ENCODE peak calls at places on chromosomes 5 and 9, in five cellular contexts. Y is anterior cingulate cortex, M is AG04450, X is NCI-H1092, B is NCI-H69. H is an unnamed sample.

GRCh38 chr5:131384616-131385214 is 120.9 kb downstream of the CDC42SE2 start:
- DNase-seq in Y (no peak), M (no peak), X (no peak), B (no peak), H (no peak)

GRCh38 chr5:139843991-139844390 is 48.4 kb downstream of the PSD2 start:
- DNase-seq in Y (no peak), M (no peak), X (no peak), B (no peak), H (no peak)

GRCh38 chr5:35009059-35009458 is 38.7 kb downstream of the AGXT2 start:
- DNase-seq in Y (no peak), M (no peak), X (no peak), B (no peak), H (no peak)

GRCh38 chr9:129030191-129030590 is 2.1 kb upstream of the SH3GLB2 start:
- DNase-seq in Y (no peak), M (no peak), X (no peak), B (no peak), H (no peak)

GRCh38 chr9:132647806-132648205 is 22.0 kb downstream of the DDX31 start:
- DNase-seq in Y (no peak), M (no peak), X (no peak), B (no peak), H (no peak)

GRCh38 chr9:18238254-18238653 is 235.7 kb upstream of the ADAMTSL1 start:
- DNase-seq in Y (no peak), M (peak; percentile 8), X (no peak), B (peak; percentile 25), H (no peak)

GRCh38 chr5:143400541-143401252 is 2.8 kb downstream of the NR3C1 start:
- DNase-seq in Y (no peak), M (no peak), X (no peak), B (peak; percentile 73), H (no peak)

GRCh38 chr9:86707932-86708510 is 239.3 kb downstream of the GAS1 start:
- DNase-seq in Y (no peak), M (no peak), X (no peak), B (no peak), H (no peak)

GRCh38 chr5:143226361-143226760 is 177.1 kb downstream of the NR3C1 start:
- DNase-seq in Y (no peak), M (no peak), X (no peak), B (peak; percentile 49), H (no peak)

GRCh38 chr9:124618476-124618875 is 111.3 kb upstream of the NR5A1 start:
- DNase-seq in Y (no peak), M (no peak), X (no peak), B (no peak), H (no peak)

GRCh38 chr9:134976403-134976802 is 58.7 kb upstream of the FCN1 start:
- DNase-seq in Y (no peak), M (no peak), X (no peak), B (no peak), H (no peak)

GRCh38 chr5:148996270-148996669 is 66.6 kb downstream of the SH3TC2 start:
- DNase-seq in Y (no peak), M (no peak), X (no peak), B (no peak), H (no peak)

GRCh38 chr5:134512661-134512999 is 12.8 kb upstream of the JADE2 start:
- DNase-seq in Y (no peak), M (no peak), X (no peak), B (no peak), H (no peak)

GRCh38 chr9:113454914-113455761 is 8.4 kb upstream of the RGS3 start:
- DNase-seq in Y (no peak), M (peak; percentile 79), X (no peak), B (no peak), H (peak; percentile 66)

GRCh38 chr5:142360607-142361120 is 35.8 kb upstream of the SPRY4 start:
- DNase-seq in Y (no peak), M (no peak), X (peak; percentile 21), B (peak; percentile 39), H (no peak)

GRCh38 chr9:136385015-136385414 is 11.5 kb upstream of the CARD9 start:
- DNase-seq in Y (no peak), M (no peak), X (no peak), B (no peak), H (no peak)

GRCh38 chr5:134503937-134504437 is 21.5 kb upstream of the JADE2 start:
- DNase-seq in Y (no peak), M (no peak), X (no peak), B (no peak), H (no peak)

H was measured in Right ventricle myocardium superior.